ENCODE peak calls at places on chromosomes 11 and 22, in four cellular contexts. F is T-cell; Z is PC-3; N is activated CD8-positive, alpha-beta T cell treated with anti-CD3 and anti-CD28 coated beads, Interleukin-2, amount 10 ng/mL, durations not matched to agents 7 days and 5 days. X is an unnamed sample.

GRCh38 chr11:76216536-76217326 is 10.4 kb upstream of the WNT11 start:
- ATAC-seq in Z (no peak), F (no peak), N (no peak), X (no peak)

GRCh38 chr11:12235945-12236743 is 125.8 kb downstream of the MICAL2 start:
- ATAC-seq in Z (peak), F (peak), N (peak), X (peak)

GRCh38 chr11:78982377-78982925 is 407.8 kb upstream of the NARS2 start:
- ATAC-seq in N (no peak), Z (no peak), F (no peak), X (no peak)

GRCh38 chr11:65958774-65959420 is 2.6 kb upstream of the SART1 start:
- ATAC-seq in N (no peak), Z (no peak), F (no peak), X (no peak)

GRCh38 chr11:106331163-106331562 is 253.7 kb downstream of the AASDHPPT start:
- ATAC-seq in N (no peak), F (no peak), Z (peak), X (no peak)

GRCh38 chr11:83079820-83080219 is 8.1 kb upstream of the RAB30 start:
- ATAC-seq in N (no peak), F (no peak), Z (no peak), X (no peak)

GRCh38 chr22:18968011-18968749 is 32.1 kb upstream of the PRODH start:
- ATAC-seq in N (no peak), F (no peak), Z (no peak), X (no peak)

GRCh38 chr22:49867303-49868250 is 13.9 kb downstream of the ZBED4 start:
- ATAC-seq in Z (no peak), N (peak), F (peak), X (no peak)

GRCh38 chr11:8732748-8733241 is 50.2 kb downstream of the RPL27A start:
- ATAC-seq in Z (peak), N (no peak), F (no peak), X (no peak)

GRCh38 chr11:12084191-12084717 is 26.1 kb upstream of the MICAL2 start:
- ATAC-seq in F (no peak), N (no peak), Z (no peak), X (no peak)

GRCh38 chr11:19229671-19230070 is 11.1 kb downstream of the E2F8 start:
- ATAC-seq in Z (no peak), N (no peak), F (no peak), X (no peak)

GRCh38 chr11:58503361-58503856 is 4.5 kb downstream of the OR5B21 start:
- ATAC-seq in Z (no peak), F (no peak), N (no peak), X (no peak)

GRCh38 chr22:18933914-18934313 is 2.2 kb downstream of the PRODH start:
- ATAC-seq in F (no peak), Z (no peak), N (no peak), X (no peak)

GRCh38 chr11:1487851-1488574 is 1.4 kb upstream of the MOB2 start:
- ATAC-seq in Z (no peak), F (no peak), N (peak), X (no peak)

GRCh38 chr22:35549338-35549737 is 8.7 kb downstream of the RASD2 start:
- ATAC-seq in Z (no peak), F (no peak), N (no peak), X (no peak)

GRCh38 chr22:46429327-46429853 is 93.9 kb downstream of the TRMU start:
- ATAC-seq in N (no peak), F (no peak), Z (no peak), X (no peak)

GRCh38 chr11:69286358-69287327 is 7.3 kb upstream of the MYEOV start:
- ATAC-seq in Z (no peak), N (no peak), F (no peak), X (no peak)

GRCh38 chr11:45285289-45285828 is 782 bp downstream of the SYT13 start:
- ATAC-seq in N (no peak), Z (no peak), F (no peak), X (no peak)

GRCh38 chr22:16967453-16968217 is 40.4 kb downstream of the GAB4 start:
- ATAC-seq in F (no peak), Z (no peak), N (no peak), X (no peak)

GRCh38 chr11:46635557-46636139 is 18.3 kb downstream of the ATG13 start:
- ATAC-seq in N (no peak), Z (no peak), F (no peak), X (no peak)

GRCh38 chr11:78039919-78040671 is 17.0 kb upstream of the KCTD14 start:
- ATAC-seq in Z (peak), N (peak), F (peak), X (peak)